ENCODE peak calls at places on chromosomes 3 and 15, in eight cellular contexts. Q, E, U, M, Y, J, D and A are unnamed samples.

GRCh38 chr3:72345237-72345878 is 502.9 kb downstream of the SHQ1 start:
- DNase-seq in Q (no peak), E (peak; percentile 31), U (no peak), M (no peak), Y (no peak), J (no peak), D (no peak), A (no peak)

GRCh38 chr3:172140499-172141391 is 101.4 kb downstream of the FNDC3B start:
- DNase-seq in Q (no peak), E (no peak), U (no peak), M (peak; percentile 97), Y (no peak), J (peak; percentile 89), D (peak; percentile 94), A (peak; percentile 87)

GRCh38 chr3:149356044-149356592 is 21.3 kb downstream of the TM4SF1 start:
- DNase-seq in Q (no peak), E (no peak), U (no peak), M (peak; percentile 56), Y (no peak), J (no peak), D (no peak), A (no peak)

GRCh38 chr3:33664195-33664594 is 53.9 kb downstream of the CLASP2 start:
- DNase-seq in Q (peak; percentile 4), E (no peak), U (no peak), M (peak; percentile 94), Y (no peak), J (peak; percentile 79), D (no peak), A (peak; percentile 58)

GRCh38 chr3:149781216-149781615 is 11.1 kb downstream of the ANKUB1 start:
- DNase-seq in Q (no peak), E (no peak), U (no peak), M (no peak), Y (no peak), J (no peak), D (no peak), A (no peak)

GRCh38 chr3:47856669-47857068 is 53.7 kb downstream of the DHX30 start:
- DNase-seq in Q (no peak), E (no peak), U (no peak), M (no peak), Y (no peak), J (no peak), D (no peak), A (no peak)

GRCh38 chr15:40313531-40314398 is 6.0 kb upstream of the PLCB2 start:
- DNase-seq in Q (peak; percentile 39), E (peak; percentile 47), U (no peak), M (no peak), Y (no peak), J (peak; percentile 23), D (no peak), A (no peak)

GRCh38 chr3:35936571-35936970 is 297.2 kb downstream of the ARPP21 start:
- DNase-seq in Q (no peak), E (no peak), U (no peak), M (peak; percentile 39), Y (no peak), J (peak; percentile 60), D (no peak), A (no peak)

GRCh38 chr3:18556503-18556902 is 131.4 kb upstream of the SATB1 start:
- DNase-seq in Q (no peak), E (peak; percentile 80), U (no peak), M (no peak), Y (peak; percentile 54), J (no peak), D (no peak), A (no peak)

GRCh38 chr15:68584704-68585573 is 6.1 kb downstream of the CORO2B start:
- DNase-seq in Q (no peak), E (no peak), U (no peak), M (no peak), Y (no peak), J (no peak), D (no peak), A (no peak)

GRCh38 chr15:100222349-100222715 is 119.4 kb downstream of the ADAMTS17 start:
- DNase-seq in Q (no peak), E (no peak), U (no peak), M (no peak), Y (no peak), J (no peak), D (no peak), A (no peak)

GRCh38 chr3:20462723-20463122 is 276.7 kb upstream of the SGO1 start:
- DNase-seq in Q (no peak), E (no peak), U (no peak), M (no peak), Y (no peak), J (no peak), D (no peak), A (no peak)

GRCh38 chr3:48623851-48624547 is 2.4 kb upstream of the TMEM89 start:
- DNase-seq in Q (peak; percentile 81), E (no peak), U (no peak), M (no peak), Y (no peak), J (no peak), D (no peak), A (no peak)

GRCh38 chr3:155416500-155417118 is 123.1 kb upstream of the STRIT1 start:
- DNase-seq in Q (no peak), E (no peak), U (no peak), M (peak; percentile 12), Y (no peak), J (peak; percentile 64), D (peak; percentile 68), A (peak; percentile 34)

GRCh38 chr3:23713641-23714040 is 92.1 kb upstream of the UBE2E1 start:
- DNase-seq in Q (no peak), E (no peak), U (no peak), M (peak; percentile 18), Y (no peak), J (no peak), D (no peak), A (no peak)

GRCh38 chr3:196120291-196120951 is 38.5 kb upstream of the TFRC start:
- DNase-seq in Q (no peak), E (peak; percentile 51), U (no peak), M (no peak), Y (no peak), J (no peak), D (no peak), A (no peak)

GRCh38 chr3:72274511-72275295 is 489.8 kb upstream of the PROK2 start:
- DNase-seq in Q (peak; percentile 64), E (no peak), U (no peak), M (peak; percentile 96), Y (no peak), J (peak; percentile 75), D (peak; percentile 6), A (peak; percentile 74)